ENCODE peak calls at places on chromosomes 11 and 22, in seven cellular contexts. L is HFF-Myc, E is H54, I is foreskin keratinocyte, G is HuH-7, V is osteocyte, W is spleen. A is an unnamed sample.

GRCh38 chr11:132772712-132773545 is 759.4 kb downstream of the OPCML start:
- DNase-seq in W (no peak), L (no peak), G (no peak), E (no peak), V (no peak), I (no peak), A (no peak)

GRCh38 chr22:47168441-47168840 is 406.0 kb downstream of the TBC1D22A start:
- DNase-seq in L (no peak), G (no peak), I (no peak), E (no peak), V (no peak), W (peak), A (no peak)

GRCh38 chr11:72378704-72379383 is 55.5 kb downstream of the CLPB start:
- DNase-seq in G (no peak), V (no peak), I (no peak), L (no peak), W (no peak), E (no peak), A (no peak)

GRCh38 chr22:28116261-28116673 is 197.2 kb upstream of the PITPNB start:
- DNase-seq in L (peak), G (no peak), E (no peak), V (no peak), W (no peak), I (peak), A (no peak)

GRCh38 chr11:2436521-2437031 is 7.7 kb downstream of the TRPM5 start:
- DNase-seq in I (no peak), E (no peak), V (no peak), L (no peak), G (no peak), W (peak), A (no peak)

GRCh38 chr11:118892515-118892914 is 8.8 kb downstream of the CXCR5 start:
- DNase-seq in V (no peak), I (no peak), W (peak), L (no peak), E (no peak), G (no peak), A (peak)

GRCh38 chr22:33582822-33583400 is 337.4 kb downstream of the LARGE1 start:
- DNase-seq in V (no peak), G (no peak), E (no peak), I (no peak), W (no peak), L (no peak), A (no peak)

GRCh38 chr11:69468911-69469885 is 12.3 kb upstream of the LINC01488 start:
- DNase-seq in V (no peak), G (no peak), L (no peak), E (no peak), I (no peak), W (peak), A (no peak)

GRCh38 chr11:77044886-77045285 is 10.7 kb downstream of the B3GNT6 start:
- DNase-seq in V (no peak), W (no peak), G (no peak), I (no peak), L (no peak), E (no peak), A (no peak)

GRCh38 chr11:69534166-69534530 is 52.7 kb downstream of the LINC01488 start:
- DNase-seq in I (no peak), W (peak), G (no peak), E (no peak), L (no peak), V (no peak), A (no peak)

GRCh38 chr11:86244063-86244521 is 461 bp upstream of the EED start:
- DNase-seq in G (peak), E (peak), V (peak), I (peak), L (no peak), W (peak), A (peak)

GRCh38 chr11:126360049-126360446 is 4.6 kb downstream of the ST3GAL4 start:
- DNase-seq in V (no peak), E (no peak), I (no peak), W (peak), G (no peak), L (no peak), A (no peak)

A was measured in CD4-positive, alpha-beta T cell.